ENCODE peak calls at places on chromosomes 7 and 10, in ten cellular contexts. G is colonic mucosa, J is brain microvascular endothelial cell, R is DND-41, C is right atrium auricular region, P is hepatocyte, Z is fibroblast of lung, A is ovary, H is upper lobe of right lung, T is left lung. K is an unnamed sample. For H3K36me3, the result is how much of the 10 kb centered on the place peaks cover.

GRCh38 chr10:11035318-11035920 is 17.7 kb downstream of the CELF2 start:
- DNase-seq in G (peak), T (no peak), A (no peak), C (peak), R (no peak), Z (peak), J (peak), P (peak), H (no peak), K (peak)

GRCh38 chr10:61283066-61283465 is 170.1 kb downstream of the TMEM26 start:
- DNase-seq in G (no peak), J (no peak), C (no peak), P (no peak), R (no peak), A (no peak), T (no peak), Z (no peak), H (no peak), K (no peak)

GRCh38 chr10:97362310-97363033 is 27.9 kb upstream of the FRAT2 start:
- DNase-seq in G (no peak), Z (no peak), P (no peak), A (no peak), T (no peak), J (no peak), R (no peak), C (no peak), H (no peak), K (no peak)

GRCh38 chr10:86103391-86104101 is 263.0 kb downstream of the GRID1 start:
- DNase-seq in H (no peak), R (no peak), G (no peak), J (no peak), T (no peak), P (no peak), A (no peak), C (no peak), Z (no peak), K (no peak)

GRCh38 chr7:119959811-119960210 is 313.2 kb upstream of the KCND2 start:
- DNase-seq in R (no peak), C (no peak), T (no peak), H (no peak), P (no peak), A (no peak), J (no peak), Z (peak), G (no peak), K (no peak)

GRCh38 chr7:45088821-45089313 is at the start of gene NACAD:
- DNase-seq in C (no peak), H (peak), P (peak), Z (no peak), G (no peak), A (peak), T (peak), R (no peak), J (no peak), K (no peak)

GRCh38 chr10:586151-586550 is 103.3 kb downstream of the DIP2C start:
- DNase-seq in P (no peak), C (no peak), Z (no peak), G (no peak), H (peak), R (no peak), A (no peak), T (no peak), J (no peak), K (no peak)

GRCh38 chr10:11338160-11338844 is 273.1 kb downstream of the USP6NL start:
- DNase-seq in T (no peak), G (no peak), C (no peak), P (no peak), R (no peak), Z (no peak), A (no peak), J (no peak), H (no peak), K (no peak)

GRCh38 chr7:39465055-39465929 is 100.9 kb upstream of the YAE1 start:
- DNase-seq in P (peak), J (peak), Z (peak), R (peak), A (peak), T (no peak), C (no peak), H (no peak), G (peak), K (peak)

GRCh38 chr10:119461923-119462322 is 80.6 kb downstream of the RGS10 start:
- DNase-seq in H (no peak), Z (no peak), P (no peak), T (no peak), A (no peak), C (no peak), J (no peak), G (no peak), R (no peak), K (no peak)

GRCh38 chr10:59585046-59585700 is 124.5 kb downstream of the SLC16A9 start:
- DNase-seq in R (no peak), G (no peak), T (no peak), P (no peak), H (no peak), A (no peak), Z (peak), C (no peak), J (no peak), K (no peak)

GRCh38 chr7:85185355-85186082 is 1.3 kb downstream of the SEMA3D start:
- DNase-seq in C (peak), J (peak), G (peak), H (peak), P (peak), Z (peak), T (peak), R (no peak), A (peak), K (no peak)

GRCh38 chr10:79027147-79028055 is 41.4 kb upstream of the ZMIZ1 start:
- DNase-seq in C (no peak), P (peak), G (no peak), Z (no peak), J (no peak), T (peak), R (peak), A (peak), H (peak), K (no peak)

GRCh38 chr7:126778101-126778500 is 474.6 kb downstream of the GRM8 start:
- DNase-seq in A (no peak), J (no peak), P (no peak), R (no peak), Z (no peak), G (no peak), H (no peak), T (no peak), C (no peak), K (no peak)

GRCh38 chr7:142488842-142489241 is 231.0 kb upstream of the PRSS58 start:
- DNase-seq in G (no peak), J (no peak), Z (no peak), R (no peak), C (no peak), A (no peak), T (no peak), P (no peak), H (no peak), K (no peak)

GRCh38 chr10:103038570-103038969 is 120.5 kb downstream of the CNNM2 start:
- DNase-seq in P (no peak), A (no peak), T (no peak), J (no peak), R (no peak), C (no peak), H (no peak), Z (no peak), G (no peak), K (no peak)

GRCh38 chr7:139561-140243 is 52.7 kb upstream of the FAM20C start:
- DNase-seq in H (peak), A (no peak), J (no peak), T (peak), Z (no peak), R (no peak), P (no peak), G (peak), C (no peak), K (no peak)

GRCh38 chr10:113035724-113036312 is 85.8 kb downstream of the TCF7L2 start:
- DNase-seq in Z (no peak), P (peak), H (no peak), A (no peak), G (peak), T (no peak), J (no peak), C (no peak), R (no peak), K (no peak)

GRCh38 chr10:43274011-43274410 is 7.1 kb upstream of the RASGEF1A start:
- DNase-seq in H (no peak), A (peak), Z (no peak), P (no peak), C (no peak), J (no peak), T (peak), R (no peak), G (no peak), K (no peak)

GRCh38 chr7:117269417-117269816 is 53.4 kb downstream of the WNT2 start:
- DNase-seq in R (no peak), P (no peak), C (no peak), H (no peak), T (no peak), J (peak), A (no peak), G (no peak), Z (peak), K (peak)

GRCh38 chr10:102462512-102463054 is 11.2 kb upstream of the C10orf95 start:
- DNase-seq in J (no peak), R (no peak), A (no peak), G (peak), H (no peak), T (no peak), Z (no peak), P (no peak), C (no peak), K (no peak)

GRCh38 chr7:1619152-1620079 is 49.6 kb upstream of the PSMG3 start:
- DNase-seq in T (no peak), P (no peak), Z (no peak), R (no peak), H (no peak), A (no peak), G (no peak), C (no peak), J (no peak), K (no peak)

GRCh38 chr7:25308898-25309521 is 80.7 kb upstream of the NPVF start:
- DNase-seq in C (no peak), Z (no peak), R (no peak), A (no peak), P (no peak), G (no peak), J (no peak), T (no peak), H (no peak), K (no peak)

GRCh38 chr10:25933653-25934608 is at the start of gene MYO3A:
- DNase-seq in H (no peak), T (no peak), J (no peak), R (no peak), A (no peak), P (peak), G (no peak), C (no peak), Z (no peak), K (no peak)

GRCh38 chr10:61164458-61165160 is 220.6 kb upstream of the RHOBTB1 start:
- DNase-seq in H (peak), A (no peak), C (no peak), T (peak), P (peak), G (no peak), Z (no peak), J (no peak), R (no peak), K (no peak)

GRCh38 chr10:119029613-119030420 is at the start of gene NANOS1:
- DNase-seq in C (no peak), G (no peak), Z (no peak), P (peak), H (no peak), R (peak), J (peak), T (no peak), A (no peak), K (no peak)

GRCh38 chr10:117365612-117366011 is 9.6 kb downstream of the PDZD8 start:
- DNase-seq in A (no peak), H (no peak), J (no peak), G (no peak), R (no peak), Z (no peak), P (peak), C (no peak), T (no peak), K (no peak)

GRCh38 chr7:23462846-23463245 is 7.4 kb downstream of the IGF2BP3 start:
- DNase-seq in J (peak), H (no peak), A (no peak), C (no peak), P (peak), Z (peak), G (no peak), R (no peak), T (no peak), K (no peak)

GRCh38 chr7:140695381-140695780 is 1.1 kb upstream of the NDUFB2 start:
- DNase-seq in R (no peak), T (no peak), C (peak), Z (no peak), A (no peak), H (no peak), G (no peak), P (no peak), J (no peak), K (no peak)

GRCh38 chr7:157140118-157140905 is 1.6 kb downstream of the UBE3C start:
- DNase-seq in P (no peak), H (no peak), A (no peak), J (peak), R (peak), T (no peak), Z (no peak), G (no peak), C (peak), K (no peak)

GRCh38 chr7:145848691-145849090 is 267.9 kb upstream of the CNTNAP2 start:
- DNase-seq in P (peak), J (no peak), A (no peak), T (no peak), Z (peak), G (no peak), H (no peak), C (no peak), R (no peak), K (no peak)

GRCh38 chr7:100358857-100359212 is 918 bp downstream of the PILRB start:
- DNase-seq in H (no peak), T (no peak), G (no peak), J (no peak), Z (no peak), P (no peak), A (no peak), R (no peak), C (no peak), K (no peak)

GRCh38 chr7:100357131-100357561 is 771 bp upstream of the PILRB start:
- DNase-seq in P (no peak), C (no peak), H (no peak), J (no peak), G (no peak), A (no peak), T (no peak), Z (no peak), R (no peak), K (no peak)

GRCh38 chr7:100358027-100358856 is at the start of gene PILRB:
- DNase-seq in P (no peak), J (no peak), H (no peak), T (no peak), R (no peak), C (no peak), A (no peak), Z (no peak), G (no peak), K (no peak)

GRCh38 chr7:100353685-100354330 is 4.1 kb upstream of the PILRB start:
- DNase-seq in C (no peak), T (no peak), J (no peak), P (no peak), Z (no peak), H (no peak), A (no peak), R (no peak), G (no peak), K (no peak)

DNA sequence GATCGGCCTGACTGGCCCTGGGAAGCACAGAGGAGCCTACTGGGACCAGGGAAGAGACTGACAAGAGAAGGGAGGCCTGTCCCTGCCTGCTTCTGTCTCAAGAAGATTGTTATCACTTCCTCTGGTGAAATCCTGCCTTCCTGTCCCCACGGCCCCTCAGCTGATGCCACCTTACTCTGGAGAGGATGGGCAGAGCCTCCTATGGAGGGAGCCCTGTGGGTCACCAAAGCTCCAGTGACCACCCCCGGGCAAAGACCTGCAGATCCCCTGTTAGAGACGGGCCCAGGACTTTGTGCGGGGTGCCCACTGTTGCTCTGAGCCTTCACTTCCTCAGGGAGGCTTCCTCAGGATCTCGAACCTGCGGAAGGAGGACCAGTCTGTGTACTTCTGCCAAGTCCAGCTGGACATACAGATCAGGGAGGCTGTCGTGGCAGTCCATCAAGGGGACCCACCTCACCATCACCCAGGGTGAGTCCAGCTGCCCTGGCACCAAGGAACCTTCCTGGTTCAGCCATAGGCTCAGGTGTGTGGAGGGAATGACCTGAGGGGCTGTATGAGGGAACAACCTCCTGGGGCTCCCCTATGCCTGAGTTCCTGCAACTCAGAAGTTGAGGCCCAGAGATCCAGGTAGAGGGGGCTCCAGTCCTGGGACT is 1.4 kb upstream of the PILRB start:
- DNase-seq in G (no peak), A (no peak), Z (no peak), J (no peak), T (no peak), C (no peak), P (no peak), R (no peak), H (no peak), K (no peak)
- H3K36me3 ChIP-seq in G (under half), A (under half), Z (under half), J (half or more), T (under half), C (half or more), P (under half), R (half or more), H (half or more), K (under half)

DNA sequence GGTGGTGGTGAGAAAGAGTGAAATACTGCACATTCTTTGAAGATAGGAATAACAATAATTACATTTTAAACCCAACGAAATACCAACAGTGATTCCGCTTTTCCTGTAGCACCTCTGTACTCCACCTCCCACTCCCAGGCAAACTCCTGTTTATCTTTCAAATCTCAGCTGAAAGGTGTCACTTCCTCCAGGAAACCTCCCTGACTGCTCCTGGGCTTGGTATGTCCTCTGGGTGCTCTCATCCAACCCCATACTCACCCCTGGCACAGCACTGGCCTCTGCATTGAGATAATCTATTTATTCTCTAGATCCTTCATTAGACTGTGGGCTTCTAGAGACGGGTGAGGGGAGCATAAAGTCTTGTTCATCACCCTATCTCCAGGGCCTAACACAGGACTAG is 148.0 kb downstream of the MYOF start:
- DNase-seq in Z (no peak), G (no peak), P (no peak), C (no peak), J (no peak), A (no peak), H (no peak), R (no peak), T (no peak), K (no peak)
- TF ChIP-seq CTCF in Z (no peak), G (no peak), P (no peak), C (no peak), J (no peak), A (no peak), H (no peak), R (no peak), T (no peak), K (no peak)

DNA sequence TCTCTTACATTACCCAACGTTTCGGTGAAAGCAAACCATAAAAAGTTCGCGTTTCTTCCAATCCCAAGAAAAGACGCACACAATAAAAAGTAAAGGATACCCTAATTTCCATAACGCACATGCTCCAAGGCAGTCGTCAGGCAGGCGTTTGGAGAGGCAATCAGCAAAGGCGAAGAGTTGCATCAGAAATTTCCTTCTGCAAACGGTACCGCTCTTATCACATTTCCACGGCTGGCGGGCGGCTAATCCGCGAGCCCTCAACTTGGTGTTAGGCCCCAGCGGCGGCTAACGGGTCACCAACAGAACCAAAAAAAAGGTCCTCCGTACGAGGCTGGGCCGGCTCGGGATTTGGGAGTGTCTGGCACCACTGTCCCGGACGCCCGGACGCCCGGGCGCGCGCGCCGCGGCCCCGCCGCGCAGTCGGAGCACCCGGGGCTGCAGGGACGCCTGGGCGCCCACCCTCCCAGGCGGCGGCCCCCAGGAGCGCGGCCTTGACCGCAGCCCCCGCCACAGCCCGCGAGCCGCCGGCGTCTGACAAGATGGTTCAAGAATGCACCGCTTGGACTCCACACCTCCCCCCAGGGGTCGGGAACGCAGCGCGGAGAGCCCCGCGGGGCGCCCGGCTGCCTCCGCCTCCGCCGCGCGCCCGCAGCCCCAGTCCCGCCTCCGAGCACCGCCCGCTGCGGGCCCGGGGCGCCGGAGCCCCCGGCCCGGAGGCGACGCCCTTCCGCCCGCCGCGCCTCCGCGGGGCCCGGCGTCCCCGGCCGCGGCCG is 9.8 kb upstream of the GRB10 start:
- DNase-seq in J (peak), H (peak), Z (peak), A (peak), C (no peak), P (peak), T (peak), G (no peak), R (no peak), K (no peak)
- H3K36me3 ChIP-seq in J (under half), H (under half), Z (under half), A (under half), C (under half), P (under half), T (under half), G (under half), R (under half), K (under half)

GRCh38 chr10:132826524-132827422 is 40.8 kb upstream of the NKX6-2 start:
- DNase-seq in A (no peak), G (no peak), C (no peak), P (no peak), J (no peak), R (no peak), Z (no peak), T (no peak), H (no peak), K (no peak)

GRCh38 chr10:132827423-132827789 is 41.5 kb upstream of the NKX6-2 start:
- DNase-seq in P (no peak), R (no peak), A (no peak), Z (no peak), J (no peak), C (no peak), G (no peak), T (no peak), H (no peak), K (no peak)

GRCh38 chr10:132827861-132828539 is 42.1 kb upstream of the NKX6-2 start:
- DNase-seq in P (no peak), R (no peak), J (no peak), Z (no peak), A (no peak), T (no peak), G (no peak), H (no peak), C (no peak), K (no peak)

GRCh38 chr10:132828681-132829080 is 42.7 kb upstream of the NKX6-2 start:
- DNase-seq in G (no peak), A (no peak), P (no peak), H (no peak), C (no peak), Z (no peak), R (no peak), J (no peak), T (no peak), K (no peak)

DNA sequence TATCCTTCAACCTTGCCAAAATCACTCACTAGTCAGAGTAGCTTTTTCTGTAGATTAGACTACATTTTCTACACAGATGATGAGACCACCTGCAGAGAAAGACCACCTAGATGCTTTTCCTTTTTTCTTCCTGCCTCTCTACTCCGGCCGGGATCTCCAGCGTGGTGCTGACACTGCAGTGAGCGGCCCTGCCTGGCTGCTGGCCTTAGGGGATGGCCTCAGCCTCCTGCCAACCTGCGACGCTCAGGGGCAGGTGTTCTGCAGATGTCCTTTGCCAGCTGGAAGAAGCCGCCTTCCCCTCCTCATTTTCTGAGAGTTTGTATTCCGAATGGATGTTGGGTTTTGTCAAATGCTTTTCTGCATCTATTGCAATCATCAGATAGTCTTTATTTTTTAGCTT is 43.5 kb upstream of the NKX6-2 start:
- DNase-seq in J (no peak), A (no peak), Z (no peak), H (no peak), P (no peak), C (no peak), G (no peak), T (no peak), R (no peak), K (no peak)
- TF ChIP-seq CTCF in J (no peak), A (no peak), Z (no peak), H (no peak), P (no peak), C (no peak), G (no peak), T (no peak), R (no peak), K (no peak)

GRCh38 chr7:130951303-130951975 is 217.4 kb upstream of the KLF14 start:
- DNase-seq in T (no peak), C (no peak), G (no peak), R (no peak), H (no peak), J (no peak), Z (no peak), P (no peak), A (no peak), K (no peak)
- H3K36me3 ChIP-seq in T (under half), C (under half), G (under half), R (half or more), H (under half), J (under half), Z (under half), P (under half), A (under half), K (under half)

K was measured in kidney epithelial cell.